ENCODE peak calls at places on chromosomes 11 and 22, in seven cellular contexts. T, Q, S, G, X, P and H are unnamed samples.

GRCh38 chr11:73565804-73566203 is 32.1 kb downstream of the FAM168A start:
- DNase-seq in P (no peak), X (no peak), T (no peak), S (no peak), G (no peak), Q (no peak), H (no peak)

GRCh38 chr22:30434775-30435315 is 9.3 kb downstream of the MTFP1 start:
- DNase-seq in Q (no peak), X (no peak), T (no peak), P (no peak), S (no peak), G (no peak), H (no peak)

GRCh38 chr11:104830508-104830907 is 67.8 kb downstream of the CASP12 start:
- DNase-seq in X (no peak), P (no peak), G (no peak), T (no peak), S (no peak), Q (no peak), H (no peak)

GRCh38 chr11:70729949-70730348 is 331.6 kb downstream of the CTTN start:
- DNase-seq in X (no peak), P (no peak), Q (no peak), G (no peak), S (no peak), T (no peak), H (no peak)

GRCh38 chr11:16606784-16607674 is 131.4 kb upstream of the C11orf58 start:
- DNase-seq in S (peak; percentile 54), P (peak; percentile 80), T (no peak), G (peak; percentile 62), Q (no peak), X (no peak), H (peak; percentile 50)

GRCh38 chr11:106178361-106178760 is 100.9 kb downstream of the AASDHPPT start:
- DNase-seq in Q (no peak), P (no peak), G (no peak), T (no peak), X (no peak), S (no peak), H (no peak)

GRCh38 chr11:111001986-111002616 is 243.4 kb upstream of the POU2AF2 start:
- DNase-seq in G (no peak), T (no peak), X (peak; percentile 40), Q (peak; percentile 83), S (no peak), P (no peak), H (no peak)

GRCh38 chr11:117171648-117172051 is 6.9 kb upstream of the SIDT2 start:
- DNase-seq in X (no peak), G (no peak), T (no peak), S (no peak), P (no peak), Q (no peak), H (no peak)

GRCh38 chr11:2672553-2673249 is 27.1 kb downstream of the KCNQ1OT1 start:
- DNase-seq in T (no peak), S (no peak), Q (no peak), P (peak; percentile 41), G (no peak), X (no peak), H (no peak)

GRCh38 chr11:95108159-95108611 is 18.5 kb downstream of the ENDOD1 start:
- DNase-seq in Q (peak; percentile 53), G (peak; percentile 54), T (no peak), S (peak; percentile 14), P (no peak), X (peak; percentile 76), H (no peak)

GRCh38 chr11:77658213-77659013 is 20.8 kb upstream of the CLNS1A start:
- DNase-seq in G (no peak), S (no peak), Q (peak; percentile 80), T (no peak), P (no peak), X (no peak), H (no peak)

GRCh38 chr11:77088236-77089003 is 14.2 kb upstream of the OMP start:
- DNase-seq in S (no peak), Q (no peak), P (peak; percentile 11), G (peak; percentile 78), X (no peak), T (no peak), H (peak; percentile 7)

GRCh38 chr11:57180964-57181363 is 789 bp upstream of the LRRC55 start:
- DNase-seq in P (no peak), G (no peak), T (no peak), X (no peak), Q (no peak), S (no peak), H (no peak)

GRCh38 chr11:8019671-8020597 is 32.8 kb downstream of the EIF3F start:
- DNase-seq in T (peak; percentile 24), G (no peak), X (peak; percentile 11), Q (peak; percentile 36), S (peak; percentile 17), P (peak; percentile 63), H (peak; percentile 40)

GRCh38 chr22:42256930-42257329 is 13.5 kb downstream of the TCF20 start:
- DNase-seq in G (no peak), X (no peak), P (no peak), S (no peak), Q (no peak), T (no peak), H (no peak)

GRCh38 chr22:36156119-36156514 is 4.4 kb downstream of the APOL3 start:
- DNase-seq in Q (no peak), P (no peak), X (no peak), T (no peak), S (no peak), G (no peak), H (no peak)

GRCh38 chr11:9138133-9138453 is 46.7 kb upstream of the SCUBE2 start:
- DNase-seq in P (no peak), X (no peak), T (no peak), G (no peak), S (no peak), Q (no peak), H (no peak)

GRCh38 chr11:6568191-6568918 is 35.1 kb downstream of the RRP8 start:
- DNase-seq in Q (peak; percentile 57), X (peak; percentile 32), G (no peak), T (peak; percentile 57), P (no peak), S (no peak), H (no peak)

GRCh38 chr11:119786431-119787073 is 57.6 kb upstream of the NECTIN1 start:
- DNase-seq in G (no peak), X (no peak), Q (no peak), T (no peak), P (no peak), S (no peak), H (peak; percentile 10)

GRCh38 chr11:554824-555499 is 5.6 kb downstream of the LMNTD2 start:
- DNase-seq in T (peak; percentile 55), X (no peak), G (peak; percentile 81), P (peak; percentile 88), S (no peak), Q (no peak), H (peak; percentile 79)

GRCh38 chr22:25564979-25565677 is 653 bp downstream of the GRK3 start:
- DNase-seq in P (peak; percentile 78), Q (no peak), T (peak; percentile 83), G (peak; percentile 39), S (no peak), X (no peak), H (peak; percentile 63)

DNA sequence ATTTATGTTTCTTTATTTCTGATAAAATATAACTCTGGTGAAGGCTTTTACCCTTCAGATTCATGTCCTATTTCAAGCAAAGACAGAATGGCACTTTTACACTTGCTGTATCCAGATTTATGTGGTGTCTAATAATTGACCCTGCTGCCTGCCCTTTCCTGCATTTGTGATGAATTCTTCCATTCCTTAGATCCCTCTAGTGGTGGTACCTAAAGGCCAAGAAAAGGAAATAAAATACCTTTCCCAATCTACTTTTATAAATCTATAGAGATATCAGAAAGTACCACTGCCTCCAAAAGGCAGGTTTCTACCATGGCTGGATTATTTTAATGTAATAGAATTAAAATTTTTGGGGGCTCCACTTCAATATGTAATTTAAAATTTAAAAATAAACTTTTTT is 34.2 kb downstream of the CCDC81 start:
- DNase-seq in P (no peak), S (no peak), Q (no peak), X (peak; percentile 29), G (no peak), T (no peak), H (no peak)
- TF ChIP-seq CTCF in P (no peak), S (peak; percentile 21), Q (peak; percentile 49), X (peak; percentile 13), G (no peak), T (peak; percentile 30), H (no peak)

GRCh38 chr11:35618497-35619029 is 303 bp downstream of the FJX1 start:
- DNase-seq in P (peak; percentile 71), Q (no peak), S (no peak), X (peak; percentile 55), T (no peak), G (peak; percentile 64), H (no peak)

GRCh38 chr11:35617316-35617686 is 959 bp upstream of the FJX1 start:
- DNase-seq in X (no peak), T (no peak), G (no peak), P (no peak), S (no peak), Q (no peak), H (no peak)

GRCh38 chr11:35615911-35616900 is 2.1 kb upstream of the FJX1 start:
- DNase-seq in X (peak; percentile 57), S (no peak), Q (peak; percentile 68), T (no peak), P (no peak), G (peak; percentile 30), H (no peak)

GRCh38 chr11:35619030-35619753 is 932 bp downstream of the FJX1 start:
- DNase-seq in T (peak; percentile 46), S (peak; percentile 55), Q (peak; percentile 49), G (peak; percentile 60), X (peak; percentile 33), P (peak; percentile 66), H (peak; percentile 72)

DNA sequence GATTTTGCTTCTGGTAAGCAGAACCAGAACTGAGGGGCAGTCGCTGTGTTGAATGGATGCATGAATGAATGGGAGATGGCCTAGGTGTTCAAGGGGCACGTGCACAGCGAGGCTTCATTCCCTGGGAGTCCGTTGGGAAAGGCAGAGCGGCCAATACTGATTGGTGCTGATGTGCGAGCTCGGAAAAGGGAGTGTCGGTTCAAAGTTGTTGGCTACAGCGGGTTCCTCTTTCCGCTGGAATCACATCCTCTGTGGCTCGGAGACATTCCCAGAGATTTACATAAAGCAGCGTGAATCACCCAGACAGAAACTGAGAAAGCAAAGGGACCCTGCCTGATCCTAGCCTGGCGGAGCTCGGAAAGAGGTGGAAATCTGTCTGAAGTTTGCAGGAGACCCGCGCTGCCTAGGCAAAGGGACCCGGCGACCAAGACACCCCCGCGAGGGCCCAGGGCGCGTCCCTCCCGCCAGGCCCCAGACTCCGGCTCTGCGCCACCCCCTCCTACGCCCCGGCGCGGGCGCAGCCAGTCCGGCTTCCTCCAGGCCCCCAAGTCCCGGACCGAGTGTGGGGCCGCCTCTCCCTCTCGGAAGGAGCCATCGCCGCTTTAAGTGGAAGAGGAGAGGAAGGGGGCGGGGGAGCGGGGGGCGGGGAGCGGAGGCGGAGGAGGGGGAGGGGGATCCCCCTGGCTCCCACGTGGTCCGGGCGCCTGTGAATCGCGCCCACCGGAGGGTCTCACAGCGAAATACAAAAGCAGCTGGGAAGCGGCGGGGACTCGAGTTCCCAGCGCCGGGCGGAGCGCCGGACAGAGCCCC is at the start of gene FJX1:
- DNase-seq in P (peak; percentile 73), Q (peak; percentile 89), X (peak; percentile 90), T (peak; percentile 68), G (peak; percentile 66), S (peak; percentile 73), H (peak; percentile 85)
- TF ChIP-seq CTCF in P (no peak), Q (no peak), X (no peak), T (no peak), G (no peak), S (no peak), H (no peak)

GRCh38 chr22:27723150-27723549 is 78.4 kb downstream of the MN1 start:
- DNase-seq in P (no peak), G (no peak), T (no peak), S (no peak), X (no peak), Q (no peak), H (no peak)
- TF ChIP-seq CTCF in P (no peak), G (peak; percentile 48), T (peak; percentile 24), S (no peak), X (no peak), Q (peak; percentile 20), H (no peak)

GRCh38 chr22:37951305-37951704 is 2.1 kb downstream of the C22orf23 start:
- DNase-seq in Q (no peak), S (no peak), T (no peak), X (no peak), G (no peak), P (no peak), H (no peak)
- TF ChIP-seq CTCF in Q (no peak), S (no peak), T (peak; percentile 2), X (no peak), G (no peak), P (no peak), H (no peak)